ENCODE peak calls at places on chromosomes 5 and 9, in five cellular contexts. L is brain microvascular endothelial cell, W is HuH-7.5, K is KG1, G is ELF-1. U is an unnamed sample.

GRCh38 chr5:159052282-159053011 is 47.3 kb downstream of the EBF1 start:
- DNase-seq in L (peak), W (no peak), K (no peak), G (peak), U (no peak)

GRCh38 chr5:69238760-69239251 is 4.1 kb downstream of the CDK7 start:
- DNase-seq in L (peak), W (no peak), K (no peak), G (no peak), U (no peak)

GRCh38 chr5:124000558-124000957 is 488.6 kb downstream of the CSNK1G3 start:
- DNase-seq in L (no peak), W (no peak), K (no peak), G (no peak), U (no peak)

GRCh38 chr5:15249152-15249551 is 250.8 kb upstream of the FBXL7 start:
- DNase-seq in L (peak), W (no peak), K (no peak), G (no peak), U (no peak)

GRCh38 chr9:79962836-79963235 is 391.1 kb downstream of the TLE4 start:
- DNase-seq in L (no peak), W (no peak), K (no peak), G (peak), U (no peak)

GRCh38 chr5:106759581-106759980 is 911.2 kb downstream of the EFNA5 start:
- DNase-seq in L (peak), W (no peak), K (no peak), G (no peak), U (peak)

GRCh38 chr5:117888688-117889087 is 1099.7 kb downstream of the DTWD2 start:
- DNase-seq in L (no peak), W (no peak), K (no peak), G (no peak), U (peak)

GRCh38 chr5:140402258-140403074 is 833 bp downstream of the ANKHD1 start:
- DNase-seq in L (peak), W (no peak), K (no peak), G (peak), U (peak)

GRCh38 chr9:1298027-1298426 is 247.9 kb downstream of the DMRT2 start:
- DNase-seq in L (no peak), W (no peak), K (no peak), G (no peak), U (no peak)

GRCh38 chr5:127216906-127217675 is 73.5 kb upstream of the MEGF10 start:
- DNase-seq in L (no peak), W (no peak), K (no peak), G (peak), U (no peak)

GRCh38 chr9:127136880-127137639 is 14.6 kb upstream of the ANGPTL2 start:
- DNase-seq in L (no peak), W (no peak), K (no peak), G (no peak), U (no peak)

GRCh38 chr5:179608131-179608581 is 15.3 kb downstream of the HNRNPH1 start:
- DNase-seq in L (no peak), W (no peak), K (no peak), G (peak), U (peak)

U was measured in GDM1.